ENCODE peak calls at places on chromosomes 13 and 19, in five cellular contexts. T is GM12878, E is K562, O is HepG2, G is A549. C is an unnamed sample.

GRCh38 chr19:13459351-13459750 is 46.9 kb downstream of the CACNA1A start:
- DNase-seq in T (no peak), E (no peak), O (no peak), G (no peak), C (no peak)

GRCh38 chr19:28045621-28046020 is 1167.3 kb downstream of the UQCRFS1 start:
- DNase-seq in T (no peak), E (no peak), O (no peak), G (no peak), C (no peak)

GRCh38 chr13:24747248-24748151 is 16.5 kb upstream of the RNF17 start:
- DNase-seq in T (no peak), E (no peak), O (no peak), G (no peak), C (peak; percentile 61)

GRCh38 chr13:80704369-80704768 is 363.4 kb upstream of the SPRY2 start:
- DNase-seq in T (no peak), E (no peak), O (no peak), G (no peak), C (no peak)

GRCh38 chr19:928471-929259 is 2.8 kb downstream of the ARID3A start:
- DNase-seq in T (no peak), E (peak; percentile 52), O (peak; percentile 43), G (no peak), C (peak; percentile 55)

GRCh38 chr19:8302734-8303133 is 5.4 kb downstream of the CD320 start:
- DNase-seq in T (no peak), E (no peak), O (no peak), G (no peak), C (peak; percentile 5)

GRCh38 chr13:71663431-71663830 is 203.6 kb downstream of the DACH1 start:
- DNase-seq in T (no peak), E (no peak), O (no peak), G (no peak), C (no peak)

GRCh38 chr13:60933638-60934037 is 482.0 kb downstream of the PCDH20 start:
- DNase-seq in T (no peak), E (no peak), O (no peak), G (no peak), C (no peak)

GRCh38 chr19:33395561-33396550 is 22.3 kb downstream of the CEBPG start:
- DNase-seq in T (no peak), E (no peak), O (no peak), G (no peak), C (no peak)

GRCh38 chr19:35533201-35533821 is at the start of gene GAPDHS:
- DNase-seq in T (no peak), E (peak; percentile 53), O (no peak), G (no peak), C (peak; percentile 48)

GRCh38 chr19:33621811-33622504 is at the start of gene CHST8:
- DNase-seq in T (no peak), E (peak; percentile 62), O (no peak), G (no peak), C (peak; percentile 78)

GRCh38 chr13:101881593-101881992 is 429.1 kb downstream of the ITGBL1 start:
- DNase-seq in T (no peak), E (no peak), O (no peak), G (no peak), C (no peak)

GRCh38 chr19:29811125-29812079 is at the start of gene CCNE1:
- DNase-seq in T (no peak), E (peak; percentile 95), O (peak; percentile 65), G (peak; percentile 93), C (peak; percentile 92)

GRCh38 chr13:25046985-25047660 is 48.8 kb upstream of the PABPC3 start:
- DNase-seq in T (no peak), E (peak; percentile 9), O (no peak), G (no peak), C (peak; percentile 73)

GRCh38 chr13:78600317-78600899 is 2.9 kb downstream of the POU4F1 start:
- DNase-seq in T (no peak), E (no peak), O (no peak), G (no peak), C (no peak)

GRCh38 chr13:113785051-113786010 is 26.3 kb downstream of the TMEM255B start:
- DNase-seq in T (no peak), E (no peak), O (no peak), G (no peak), C (no peak)

GRCh38 chr13:71629167-71629566 is 237.8 kb downstream of the DACH1 start:
- DNase-seq in T (no peak), E (no peak), O (no peak), G (no peak), C (no peak)

GRCh38 chr19:5130371-5131030 is 161.6 kb downstream of the KDM4B start:
- DNase-seq in T (peak; percentile 73), E (no peak), O (no peak), G (no peak), C (no peak)

DNA sequence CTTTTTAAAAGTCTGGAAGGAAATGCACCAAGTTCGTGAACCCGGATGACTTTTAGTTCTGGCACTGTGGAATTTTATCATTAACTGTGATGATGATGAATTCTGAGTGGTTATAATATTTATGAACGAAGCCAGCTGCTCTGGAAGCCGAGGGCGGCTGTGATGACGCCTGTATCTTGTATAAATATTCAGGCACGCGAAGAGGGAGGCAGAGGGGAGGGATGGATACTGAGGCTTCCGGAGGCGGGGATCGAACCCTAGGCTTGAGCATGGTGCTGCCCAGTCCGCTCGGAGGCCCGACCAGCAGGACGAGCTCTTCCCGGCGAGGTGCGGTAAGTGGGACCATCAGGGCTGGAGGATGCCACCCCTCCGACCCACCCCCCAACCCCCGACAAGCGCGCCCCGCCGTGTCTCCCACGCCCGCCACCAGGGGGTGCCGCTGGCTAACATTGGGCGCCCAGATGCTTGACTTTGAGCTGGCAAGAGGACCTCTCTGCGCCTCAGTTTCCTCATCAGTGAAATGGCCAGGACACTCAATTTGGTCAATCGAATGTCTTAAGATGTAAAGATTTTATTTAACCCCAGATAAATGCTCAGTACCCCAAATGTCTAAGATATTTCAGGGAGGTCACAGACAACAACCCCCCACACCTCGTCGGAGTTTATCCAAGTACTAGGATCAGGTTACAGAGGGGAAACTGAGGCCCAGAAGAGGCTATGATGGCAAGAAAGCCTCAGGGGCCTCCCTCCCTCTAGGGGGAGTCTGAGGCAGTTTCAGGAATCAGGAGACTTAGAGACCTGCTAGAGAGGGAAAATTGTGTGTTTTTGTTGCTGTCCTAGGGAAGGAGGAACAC is 4.5 kb upstream of the RAB3A start:
- DNase-seq in T (no peak), E (peak; percentile 67), O (no peak), G (no peak), C (peak; percentile 74)
- TF ChIP-seq ESRRA in T (no peak), E (peak; percentile 97), O (no peak), G (peak; percentile 85), C (no peak)

GRCh38 chr19:6717036-6717435 is 3.4 kb downstream of the C3 start:
- DNase-seq in T (no peak), E (peak; percentile 28), O (no peak), G (no peak), C (no peak)
- TF ChIP-seq ESRRA in T (no peak), E (no peak), O (no peak), G (no peak), C (no peak)

GRCh38 chr13:111467111-111467890 is 146.9 kb downstream of the TEX29 start:
- DNase-seq in T (no peak), E (no peak), O (no peak), G (no peak), C (no peak)

GRCh38 chr13:111470933-111471332 is 150.5 kb downstream of the TEX29 start:
- DNase-seq in T (no peak), E (no peak), O (no peak), G (no peak), C (no peak)

GRCh38 chr13:111469450-111469849 is 149.0 kb downstream of the TEX29 start:
- DNase-seq in T (no peak), E (no peak), O (no peak), G (no peak), C (no peak)

GRCh38 chr13:111469916-111470506 is 149.6 kb downstream of the TEX29 start:
- DNase-seq in T (no peak), E (no peak), O (no peak), G (no peak), C (no peak)

GRCh38 chr13:111468037-111468959 is 147.9 kb downstream of the TEX29 start:
- DNase-seq in T (no peak), E (no peak), O (no peak), G (no peak), C (no peak)
- TF ChIP-seq ESRRA in T (no peak), E (no peak), O (no peak), G (no peak), C (no peak)

GRCh38 chr19:16139752-16140151 is 3.7 kb upstream of the HSH2D start:
- DNase-seq in T (peak; percentile 84), E (no peak), O (no peak), G (no peak), C (no peak)
- TF ChIP-seq ESRRA in T (no peak), E (no peak), O (no peak), G (no peak), C (no peak)

GRCh38 chr13:99600318-99600717 is 99.0 kb downstream of the TM9SF2 start:
- DNase-seq in T (no peak), E (peak; percentile 14), O (peak; percentile 31), G (no peak), C (peak; percentile 77)
- TF ChIP-seq ESRRA in T (no peak), E (peak; percentile 56), O (no peak), G (no peak), C (no peak)

DNA sequence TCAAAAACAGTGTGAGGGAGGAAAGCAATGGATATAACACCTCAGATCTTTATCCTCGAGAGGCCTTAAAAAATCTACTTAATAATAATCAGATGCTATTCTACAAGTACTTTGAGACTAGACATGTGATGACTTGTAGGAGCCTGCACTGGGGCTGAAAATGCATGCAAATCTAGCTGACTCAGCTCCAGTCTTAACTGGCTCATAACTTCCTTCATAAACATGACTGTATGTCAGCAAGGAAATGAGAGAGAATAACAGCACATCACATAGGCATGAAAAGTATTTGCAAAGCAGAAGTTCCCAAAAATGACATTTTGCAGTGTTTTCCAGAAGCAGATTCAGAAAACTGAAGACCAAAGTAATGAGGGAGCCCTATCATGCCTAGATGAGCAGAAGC is 38.1 kb downstream of the PSG5 start:
- DNase-seq in T (no peak), E (no peak), O (no peak), G (no peak), C (no peak)
- TF ChIP-seq ESRRA in T (no peak), E (no peak), O (no peak), G (no peak), C (no peak)

GRCh38 chr13:41766439-41766838 is 194.5 kb downstream of the VWA8 start:
- DNase-seq in T (no peak), E (peak; percentile 19), O (no peak), G (no peak), C (no peak)

GRCh38 chr13:41765813-41766212 is 195.1 kb downstream of the VWA8 start:
- DNase-seq in T (no peak), E (peak; percentile 23), O (no peak), G (no peak), C (no peak)

GRCh38 chr13:41763772-41764171 is 197.1 kb downstream of the VWA8 start:
- DNase-seq in T (no peak), E (peak; percentile 17), O (no peak), G (no peak), C (no peak)

GRCh38 chr13:41764558-41764957 is 196.4 kb downstream of the VWA8 start:
- DNase-seq in T (no peak), E (no peak), O (no peak), G (no peak), C (no peak)

GRCh38 chr13:41765020-41765419 is 195.9 kb downstream of the VWA8 start:
- DNase-seq in T (no peak), E (no peak), O (no peak), G (no peak), C (no peak)
- TF ChIP-seq ESRRA in T (no peak), E (no peak), O (no peak), G (no peak), C (no peak)

GRCh38 chr13:20616059-20616797 is 49.3 kb downstream of the IFT88 start:
- DNase-seq in T (no peak), E (no peak), O (no peak), G (no peak), C (no peak)
- TF ChIP-seq ESRRA in T (no peak), E (no peak), O (no peak), G (no peak), C (no peak)

C was measured in WTC11.